ENCODE peak calls at places on chromosomes 16 and 17, in five cellular contexts. N is mammary epithelial cell, O is Right ventricle myocardium inferior, C is GM04504, M is endothelial cell. R is an unnamed sample.

GRCh38 chr16:55039511-55039910 is 108.8 kb downstream of the IRX5 start:
- DNase-seq in C (no peak), N (peak), O (no peak), M (no peak), R (no peak)

GRCh38 chr16:30368122-30368791 is 2.0 kb downstream of the TBC1D10B start:
- DNase-seq in M (no peak), C (peak), N (peak), O (no peak), R (no peak)

GRCh38 chr17:75785770-75786538 is 1.3 kb downstream of the UNK start:
- DNase-seq in M (no peak), O (no peak), C (no peak), N (peak), R (no peak)

GRCh38 chr17:63275968-63276349 is 170.1 kb downstream of the CYB561 start:
- DNase-seq in N (no peak), M (no peak), O (no peak), C (peak), R (no peak)

GRCh38 chr17:42845918-42846593 is 1.7 kb downstream of the AOC2 start:
- DNase-seq in O (no peak), C (no peak), M (no peak), N (peak), R (no peak)

GRCh38 chr17:35973333-35974260 is 7.7 kb downstream of the CCL16 start:
- DNase-seq in C (no peak), O (no peak), N (peak), M (no peak), R (no peak)

GRCh38 chr16:72974142-72974769 is 73.7 kb downstream of the ZFHX3 start:
- DNase-seq in N (no peak), C (no peak), O (no peak), M (no peak), R (no peak)

GRCh38 chr16:67948015-67948414 is 4.1 kb upstream of the LCAT start:
- DNase-seq in O (no peak), C (no peak), M (no peak), N (no peak), R (no peak)

GRCh38 chr16:68355447-68356248 is 44.8 kb downstream of the PRMT7 start:
- DNase-seq in M (no peak), N (no peak), C (no peak), O (peak), R (no peak)

GRCh38 chr16:8958344-8958808 is 5.3 kb downstream of the USP7 start:
- DNase-seq in O (no peak), M (peak), N (peak), C (peak), R (no peak)

GRCh38 chr17:49104511-49105074 is 28.0 kb upstream of the B4GALNT2 start:
- DNase-seq in M (no peak), O (no peak), N (no peak), C (no peak), R (no peak)

GRCh38 chr17:42276609-42277341 is 584 bp upstream of the STAT5B start:
- DNase-seq in O (peak), M (peak), C (peak), N (peak), R (peak)

GRCh38 chr16:66603537-66604375 is 748 bp upstream of the CMTM3 start:
- DNase-seq in M (peak), O (peak), N (peak), C (peak), R (no peak)

GRCh38 chr16:67000384-67001158 is 12.2 kb downstream of the CES4A start:
- DNase-seq in C (no peak), O (peak), M (no peak), N (no peak), R (no peak)

GRCh38 chr17:12918132-12918531 is 99.7 kb downstream of the ELAC2 start:
- DNase-seq in N (no peak), C (no peak), M (no peak), O (no peak), R (no peak)

R was measured in kidney epithelial cell.